ENCODE peak calls at places on chromosomes 3 and 15, in six cellular contexts. Q, C, R, I, X and E are unnamed samples.
A peak's percentile ranks its signal among the peaks of the same experiment; 100 is the strongest.

GRCh38 chr3:188084751-188085595 is 69.0 kb upstream of the LPP start:
- DNase-seq in Q (no peak), C (peak; percentile 50), R (no peak), I (no peak), X (no peak), E (no peak)

GRCh38 chr3:121651684-121652083 is 9.0 kb downstream of the HCLS1 start:
- DNase-seq in Q (no peak), C (no peak), R (peak; percentile 20), I (no peak), X (no peak), E (no peak)

GRCh38 chr3:135516143-135516542 is 449.4 kb upstream of the PPP2R3A start:
- DNase-seq in Q (no peak), C (no peak), R (peak; percentile 9), I (peak; percentile 22), X (peak; percentile 23), E (no peak)

GRCh38 chr15:63514533-63514943 is 10.1 kb downstream of the USP3 start:
- DNase-seq in Q (no peak), C (no peak), R (peak; percentile 86), I (no peak), X (no peak), E (peak; percentile 62)

GRCh38 chr3:71542548-71543370 is 40.8 kb downstream of the FOXP1 start:
- DNase-seq in Q (peak; percentile 75), C (peak; percentile 81), R (peak; percentile 18), I (no peak), X (no peak), E (peak; percentile 80)

GRCh38 chr3:139780603-139781002 is 102.8 kb upstream of the NMNAT3 start:
- DNase-seq in Q (no peak), C (no peak), R (no peak), I (no peak), X (no peak), E (no peak)

GRCh38 chr15:72809329-72809728 is 25.8 kb upstream of the ADPGK start:
- DNase-seq in Q (no peak), C (no peak), R (no peak), I (no peak), X (no peak), E (no peak)

GRCh38 chr3:187795207-187795960 is 50.1 kb upstream of the BCL6 start:
- DNase-seq in Q (peak; percentile 71), C (no peak), R (no peak), I (no peak), X (no peak), E (peak; percentile 13)

GRCh38 chr3:99999541-99999940 is 114.8 kb downstream of the FILIP1L start:
- DNase-seq in Q (no peak), C (no peak), R (no peak), I (no peak), X (no peak), E (no peak)

GRCh38 chr15:67137319-67137718 is 71.9 kb downstream of the SMAD3 start:
- DNase-seq in Q (no peak), C (no peak), R (no peak), I (no peak), X (no peak), E (no peak)

GRCh38 chr3:64995857-64996564 is 308.2 kb upstream of the ADAMTS9 start:
- DNase-seq in Q (no peak), C (no peak), R (no peak), I (no peak), X (no peak), E (no peak)

GRCh38 chr3:52015431-52016256 is 19.9 kb upstream of the RPL29 start:
- DNase-seq in Q (no peak), C (no peak), R (no peak), I (no peak), X (no peak), E (no peak)

GRCh38 chr3:53056442-53056841 is 10.6 kb upstream of the SFMBT1 start:
- DNase-seq in Q (peak; percentile 40), C (no peak), R (peak; percentile 52), I (no peak), X (no peak), E (no peak)

GRCh38 chr3:158777171-158777873 is 24.5 kb upstream of the MFSD1 start:
- DNase-seq in Q (no peak), C (no peak), R (no peak), I (no peak), X (no peak), E (no peak)

GRCh38 chr3:190182418-190183043 is 61.8 kb upstream of the P3H2 start:
- DNase-seq in Q (no peak), C (no peak), R (peak; percentile 80), I (no peak), X (no peak), E (no peak)

GRCh38 chr3:73658227-73658626 is 33.5 kb upstream of the PDZRN3 start:
- DNase-seq in Q (no peak), C (no peak), R (no peak), I (no peak), X (no peak), E (no peak)

GRCh38 chr15:58136731-58137130 is 1.4 kb upstream of the AQP9 start:
- DNase-seq in Q (no peak), C (no peak), R (no peak), I (no peak), X (no peak), E (no peak)

GRCh38 chr3:150370129-150370602 is 37.9 kb upstream of the TSC22D2 start:
- DNase-seq in Q (peak; percentile 64), C (peak; percentile 60), R (peak; percentile 95), I (peak; percentile 92), X (peak; percentile 66), E (no peak)

GRCh38 chr3:102098130-102098885 is 249.0 kb downstream of the NFKBIZ start:
- DNase-seq in Q (no peak), C (no peak), R (no peak), I (no peak), X (no peak), E (no peak)

GRCh38 chr3:185382154-185382553 is 19.2 kb downstream of the MAP3K13 start:
- DNase-seq in Q (no peak), C (no peak), R (no peak), I (no peak), X (no peak), E (no peak)
- H3K4me1 ChIP-seq in Q (no peaks in the 10 kb centered on the region), C (no peaks in the 10 kb centered on the region), R (no peaks in the 10 kb centered on the region), I (no peaks in the 10 kb centered on the region), X (no peaks in the 10 kb centered on the region), E (no peaks in the 10 kb centered on the region)

DNA sequence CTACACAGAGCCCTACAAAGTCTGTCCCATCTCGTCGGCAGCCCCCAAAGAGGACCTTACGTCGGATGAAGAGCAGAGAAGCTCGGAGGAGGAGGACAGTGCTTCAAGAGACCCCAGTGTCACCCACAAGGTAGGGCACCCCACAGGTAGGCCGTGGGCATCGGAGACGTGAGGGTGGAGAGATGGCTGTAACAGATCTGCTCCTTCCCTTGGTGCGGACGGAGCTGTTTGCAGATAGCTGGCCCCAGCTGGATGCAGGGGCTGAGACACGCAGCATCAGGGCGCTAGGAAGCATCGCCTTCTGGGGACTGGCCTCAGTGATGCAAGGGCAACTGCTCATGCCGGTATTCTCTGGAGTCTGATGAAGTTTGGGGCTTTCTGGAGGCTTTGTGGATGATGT is 45.4 kb downstream of the FGD5 start:
- DNase-seq in Q (no peak), C (no peak), R (no peak), I (no peak), X (no peak), E (no peak)
- TF ChIP-seq POLR2A in Q (no peak), C (no peak), R (no peak), I (no peak), X (no peak), E (no peak)

GRCh38 chr3:13325092-13325491 is 95.0 kb downstream of the NUP210 start:
- DNase-seq in Q (no peak), C (no peak), R (no peak), I (no peak), X (no peak), E (no peak)
- H3K4me1 ChIP-seq in Q (no peaks in the 10 kb centered on the region), C (no peaks in the 10 kb centered on the region), R (no peaks in the 10 kb centered on the region), I (no peaks in the 10 kb centered on the region), X (no peaks in the 10 kb centered on the region), E (no peaks in the 10 kb centered on the region)

GRCh38 chr3:15470804-15471203 is 43.4 kb downstream of the EAF1 start:
- DNase-seq in Q (no peak), C (no peak), R (no peak), I (no peak), X (no peak), E (no peak)

GRCh38 chr3:15467227-15468181 is 40.1 kb downstream of the EAF1 start:
- DNase-seq in Q (no peak), C (no peak), R (no peak), I (no peak), X (no peak), E (no peak)

GRCh38 chr3:15471861-15472260 is 44.5 kb downstream of the EAF1 start:
- DNase-seq in Q (no peak), C (no peak), R (no peak), I (no peak), X (no peak), E (no peak)

GRCh38 chr3:15465876-15466585 is 38.6 kb downstream of the EAF1 start:
- DNase-seq in Q (no peak), C (no peak), R (no peak), I (no peak), X (no peak), E (peak; percentile 60)

DNA sequence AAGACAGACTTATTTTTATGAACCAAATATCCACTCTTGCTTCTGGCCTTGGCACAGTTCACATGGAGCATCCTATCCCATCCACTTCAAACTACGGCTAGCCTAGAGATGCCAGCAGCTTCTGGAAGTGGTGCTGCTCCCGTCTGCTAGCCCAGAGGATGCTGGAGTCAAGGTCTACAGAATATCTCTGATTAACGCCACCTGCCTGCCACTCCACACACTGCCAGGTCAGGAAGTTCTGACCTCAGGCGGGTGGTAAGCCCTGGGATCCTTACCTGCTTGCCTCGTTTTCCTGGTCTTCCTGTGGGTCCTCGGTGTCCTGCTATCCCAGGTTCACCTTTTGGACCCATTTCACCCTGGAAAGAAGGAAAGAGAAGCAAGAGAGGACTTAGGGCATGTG is 42.9 kb downstream of the EAF1 start:
- DNase-seq in Q (no peak), C (no peak), R (peak; percentile 21), I (no peak), X (peak; percentile 13), E (no peak)
- TF ChIP-seq POLR2A in Q (no peak), C (no peak), R (no peak), I (no peak), X (no peak), E (no peak)

DNA sequence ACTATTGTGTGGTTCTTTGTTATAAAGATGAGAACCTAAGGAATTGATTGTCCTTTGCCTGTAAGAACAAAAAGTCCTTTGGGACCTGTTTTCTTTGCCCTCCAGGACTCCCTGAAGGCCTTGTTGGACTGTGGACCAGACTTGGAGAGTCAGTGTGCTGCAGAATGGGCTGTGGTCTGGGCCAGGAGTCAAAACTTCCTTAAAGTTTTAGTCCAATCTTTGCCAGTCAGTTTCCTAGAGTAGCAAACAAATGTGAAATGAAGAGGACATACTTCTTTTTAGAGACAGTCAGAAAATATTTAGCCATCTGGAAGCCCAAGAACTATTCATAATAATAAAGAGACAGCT is 45.4 kb downstream of the PDE8A start:
- DNase-seq in Q (no peak), C (no peak), R (no peak), I (no peak), X (no peak), E (no peak)
- H3K4me1 ChIP-seq in Q (peaks cover 5% of the 10 kb centered on the region), C (peaks cover 24% of the 10 kb centered on the region), R (peaks cover 91% of the 10 kb centered on the region), I (peaks cover 18% of the 10 kb centered on the region), X (no peaks in the 10 kb centered on the region), E (peaks cover 41% of the 10 kb centered on the region)